ENCODE peak calls at places on chromosomes 3 and 15, in eight cellular contexts. M is endothelial cell; Q is left ventricle myocardium inferior; G is AG04449; F is AG10803; J is LNCaP clone FGC; Z is fibroblast of mammary gland; P is CD8-positive, alpha-beta T cell. S is an unnamed sample.

GRCh38 chr3:126895178-126896066 is 87.5 kb upstream of the PLXNA1 start:
- DNase-seq in G (no peak), P (no peak), J (no peak), Q (no peak), Z (peak; percentile 20), F (peak; percentile 17), M (no peak), S (no peak)

GRCh38 chr15:70069716-70070115 is 28.0 kb downstream of the TLE3 start:
- DNase-seq in Z (no peak), G (no peak), Q (no peak), F (no peak), P (no peak), J (no peak), M (no peak), S (no peak)

GRCh38 chr3:43093974-43094373 is 11.9 kb downstream of the POMGNT2 start:
- DNase-seq in Q (no peak), M (no peak), Z (no peak), F (no peak), P (no peak), J (no peak), G (no peak), S (no peak)

GRCh38 chr3:69770219-69770618 is 31.0 kb downstream of the MITF start:
- DNase-seq in J (no peak), F (no peak), P (no peak), Q (no peak), G (no peak), M (no peak), Z (no peak), S (no peak)

GRCh38 chr15:33279613-33280205 is 31.1 kb upstream of the RYR3 start:
- DNase-seq in Q (no peak), J (no peak), G (no peak), Z (peak; percentile 40), M (no peak), P (no peak), F (peak; percentile 9), S (no peak)

GRCh38 chr3:186599142-186599784 is 13.6 kb upstream of the AHSG start:
- DNase-seq in M (no peak), F (no peak), G (no peak), J (no peak), P (no peak), Z (no peak), Q (no peak), S (no peak)

GRCh38 chr3:112013058-112013783 is 14.5 kb downstream of the TAGLN3 start:
- DNase-seq in Z (peak; percentile 84), F (peak; percentile 71), Q (peak; percentile 57), G (peak; percentile 23), J (peak; percentile 22), P (peak; percentile 53), M (peak; percentile 49), S (peak; percentile 59)

GRCh38 chr3:138089091-138089490 is 26.3 kb downstream of the DZIP1L start:
- DNase-seq in Q (no peak), Z (peak; percentile 74), G (peak; percentile 40), F (peak; percentile 57), P (no peak), J (no peak), M (no peak), S (no peak)

GRCh38 chr3:114454592-114455251 is 160.9 kb downstream of the TIGIT start:
- DNase-seq in M (no peak), Q (no peak), Z (peak; percentile 34), P (no peak), F (peak; percentile 56), G (no peak), J (no peak), S (peak; percentile 42)

GRCh38 chr3:142127941-142128658 is 21.2 kb downstream of the TFDP2 start:
- DNase-seq in Z (no peak), G (no peak), J (no peak), P (no peak), M (no peak), Q (no peak), F (no peak), S (no peak)

GRCh38 chr15:41417418-41417811 is 520 bp downstream of the RTF1 start:
- DNase-seq in Z (peak; percentile 25), F (peak; percentile 22), J (no peak), P (no peak), Q (peak; percentile 32), G (no peak), M (no peak), S (peak; percentile 55)

GRCh38 chr3:9704343-9705322 is 1.0 kb downstream of the CPNE9 start:
- DNase-seq in P (no peak), M (peak; percentile 62), J (no peak), F (no peak), Z (peak; percentile 15), Q (peak; percentile 29), G (no peak), S (peak; percentile 85)

GRCh38 chr3:136134091-136134490 is 62.0 kb downstream of the MSL2 start:
- DNase-seq in J (no peak), Z (no peak), M (no peak), F (no peak), G (no peak), P (no peak), Q (no peak), S (no peak)

GRCh38 chr15:96896766-96897165 is 566.3 kb downstream of the NR2F2 start:
- DNase-seq in F (no peak), Q (no peak), M (no peak), J (no peak), P (no peak), Z (no peak), G (no peak), S (no peak)

GRCh38 chr3:192747145-192747544 is 19.8 kb upstream of the FGF12 start:
- DNase-seq in F (no peak), M (no peak), J (no peak), P (no peak), G (no peak), Q (no peak), Z (no peak), S (no peak)

GRCh38 chr3:13229291-13229949 is 156.2 kb upstream of the IQSEC1 start:
- DNase-seq in P (no peak), J (peak; percentile 41), Z (peak; percentile 15), M (no peak), G (no peak), Q (no peak), F (no peak), S (no peak)
- TF ChIP-seq CTCF in P (no peak), J (peak; percentile 72), Z (peak; percentile 30), M (no peak), G (no peak), Q (peak; percentile 33), F (peak; percentile 41), S (peak; percentile 15)

DNA sequence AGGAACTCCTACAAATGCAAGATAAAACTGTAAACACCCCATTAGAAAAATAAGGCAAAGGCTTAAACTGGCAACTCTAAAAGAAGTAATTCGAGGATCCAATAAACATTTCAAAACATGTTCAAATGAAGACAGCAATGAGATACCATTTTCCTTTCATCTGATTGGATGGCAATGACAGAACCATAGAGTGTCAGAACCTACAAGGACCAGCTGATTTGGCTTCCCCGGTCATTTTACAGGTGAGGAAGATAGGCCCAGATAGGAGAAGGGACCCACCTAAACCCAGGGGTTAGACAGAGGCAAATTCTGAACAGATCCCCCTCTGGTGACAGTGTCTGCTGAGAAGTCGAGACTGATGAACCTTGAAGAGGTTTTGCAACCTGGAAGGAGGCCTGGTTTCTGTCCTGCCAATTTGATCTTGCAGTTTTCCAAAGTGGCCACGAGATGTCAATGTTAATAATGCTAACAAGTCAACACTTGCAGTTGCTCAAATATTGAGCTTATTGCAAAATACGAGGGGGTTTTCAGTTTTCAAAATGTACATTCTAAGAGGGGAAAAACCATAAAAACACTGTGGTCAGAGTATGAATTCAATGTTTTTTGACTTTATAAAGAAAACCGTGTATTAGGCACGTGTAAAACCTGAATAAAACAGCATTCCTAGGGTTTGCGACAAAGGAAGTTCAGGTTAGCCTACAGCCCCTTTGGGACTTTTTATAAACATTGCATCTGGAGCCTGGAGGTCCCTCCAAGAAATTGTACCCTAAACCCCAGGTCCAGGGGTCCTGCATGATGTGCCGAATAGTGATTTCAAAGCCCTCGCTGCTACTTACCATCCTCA is 21.5 kb downstream of the CFAP161 start:
- DNase-seq in M (no peak), J (peak; percentile 46), Z (peak; percentile 84), Q (no peak), F (peak; percentile 83), P (no peak), G (no peak), S (peak; percentile 16)
- TF ChIP-seq CTCF in M (peak; percentile 32), J (peak; percentile 67), Z (peak; percentile 82), Q (peak; percentile 72), F (peak; percentile 78), P (peak; percentile 40), G (peak; percentile 31), S (peak; percentile 49)

DNA sequence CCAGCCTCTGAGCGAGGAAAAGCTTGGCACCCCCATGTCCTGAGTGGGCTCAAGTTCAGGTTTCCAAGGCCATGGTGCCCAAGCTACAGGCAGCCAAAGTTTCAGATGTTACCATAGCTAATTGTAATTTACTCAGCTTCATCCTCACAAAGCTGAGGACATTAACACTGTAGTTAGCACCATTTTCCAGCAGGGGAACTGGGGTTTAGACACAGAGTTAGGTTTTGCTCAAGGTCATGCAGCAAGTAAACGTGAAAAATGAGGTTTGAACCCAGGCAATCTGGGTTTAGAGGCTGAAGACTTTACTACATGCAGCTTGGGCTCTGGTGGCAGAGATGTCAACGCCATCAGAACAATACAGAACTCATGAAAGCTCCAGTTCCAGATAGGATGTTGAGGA is 199.0 kb downstream of the TJP1 start:
- DNase-seq in G (no peak), Z (no peak), F (no peak), P (no peak), J (no peak), M (no peak), Q (no peak), S (no peak)
- TF ChIP-seq CTCF in G (no peak), Z (no peak), F (no peak), P (no peak), J (no peak), M (peak; percentile 25), Q (no peak), S (peak; percentile 12)

DNA sequence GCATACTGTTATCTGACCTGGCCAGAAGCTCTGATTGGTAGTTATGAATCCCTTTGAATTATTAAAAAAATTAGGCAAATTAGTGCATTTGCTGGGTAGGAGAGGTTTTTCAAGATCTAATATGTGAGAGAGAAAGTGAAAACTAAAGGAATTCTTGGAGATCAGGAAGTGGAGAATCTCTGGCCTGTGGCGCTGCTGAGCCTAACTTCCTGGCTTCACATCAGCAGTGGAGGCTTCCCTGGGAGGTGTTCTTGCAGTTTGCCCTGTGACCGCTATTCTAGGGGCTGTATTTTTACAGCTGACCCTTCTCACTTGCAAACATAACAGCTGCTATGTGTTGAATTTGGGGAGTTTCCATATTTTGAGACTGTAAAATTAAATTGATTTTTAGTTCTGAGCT is 166.4 kb downstream of the ATG7 start:
- DNase-seq in F (no peak), Q (no peak), Z (peak; percentile 40), J (no peak), G (no peak), P (no peak), M (peak; percentile 16), S (no peak)
- TF ChIP-seq CTCF in F (no peak), Q (no peak), Z (peak; percentile 21), J (no peak), G (no peak), P (no peak), M (no peak), S (no peak)